ENCODE peak calls at places on chromosomes 3 and 15, in four cellular contexts. One of them, this sample, is unnamed.

GRCh38 chr3:157129782-157130137 is 30.2 kb downstream of the CCNL1 start:
- DNase-seq in heart left ventricle: no peak
- DNase-seq in CD4-positive, alpha-beta memory T cell: no peak
- DNase-seq in fibroblast of lung: peak
- DNase-seq in this sample: no peak

GRCh38 chr3:189119947-189120346 is 51.8 kb upstream of the TPRG1 start:
- DNase-seq in heart left ventricle: no peak
- DNase-seq in CD4-positive, alpha-beta memory T cell: no peak
- DNase-seq in fibroblast of lung: no peak
- DNase-seq in this sample: no peak

GRCh38 chr3:29406433-29406832 is 125.6 kb downstream of the RBMS3 start:
- DNase-seq in heart left ventricle: no peak
- DNase-seq in CD4-positive, alpha-beta memory T cell: no peak
- DNase-seq in fibroblast of lung: no peak
- DNase-seq in this sample: no peak

GRCh38 chr3:56930706-56931105 is 129.0 kb upstream of the ARHGEF3 start:
- DNase-seq in heart left ventricle: no peak
- DNase-seq in CD4-positive, alpha-beta memory T cell: no peak
- DNase-seq in fibroblast of lung: peak
- DNase-seq in this sample: no peak

GRCh38 chr3:196186661-196187573 is 24.3 kb downstream of the ZDHHC19 start:
- DNase-seq in heart left ventricle: no peak
- DNase-seq in CD4-positive, alpha-beta memory T cell: no peak
- DNase-seq in fibroblast of lung: no peak
- DNase-seq in this sample: peak

GRCh38 chr3:8443829-8444791 is 57.5 kb upstream of the LMCD1 start:
- DNase-seq in heart left ventricle: peak
- DNase-seq in CD4-positive, alpha-beta memory T cell: no peak
- DNase-seq in fibroblast of lung: peak
- DNase-seq in this sample: peak

GRCh38 chr3:21502631-21503030 is 248.4 kb downstream of the ZNF385D start:
- DNase-seq in heart left ventricle: no peak
- DNase-seq in CD4-positive, alpha-beta memory T cell: no peak
- DNase-seq in fibroblast of lung: no peak
- DNase-seq in this sample: no peak

GRCh38 chr3:100533176-100533575 is 40.8 kb downstream of the TMEM45A start:
- DNase-seq in heart left ventricle: no peak
- DNase-seq in CD4-positive, alpha-beta memory T cell: no peak
- DNase-seq in fibroblast of lung: no peak
- DNase-seq in this sample: no peak

GRCh38 chr15:36645106-36645505 is 65.7 kb downstream of the CDIN1 start:
- DNase-seq in heart left ventricle: no peak
- DNase-seq in CD4-positive, alpha-beta memory T cell: no peak
- DNase-seq in fibroblast of lung: no peak
- DNase-seq in this sample: no peak

GRCh38 chr3:136070334-136070733 is 104.8 kb downstream of the PPP2R3A start:
- DNase-seq in heart left ventricle: no peak
- DNase-seq in CD4-positive, alpha-beta memory T cell: no peak
- DNase-seq in fibroblast of lung: peak
- DNase-seq in this sample: no peak

DNA sequence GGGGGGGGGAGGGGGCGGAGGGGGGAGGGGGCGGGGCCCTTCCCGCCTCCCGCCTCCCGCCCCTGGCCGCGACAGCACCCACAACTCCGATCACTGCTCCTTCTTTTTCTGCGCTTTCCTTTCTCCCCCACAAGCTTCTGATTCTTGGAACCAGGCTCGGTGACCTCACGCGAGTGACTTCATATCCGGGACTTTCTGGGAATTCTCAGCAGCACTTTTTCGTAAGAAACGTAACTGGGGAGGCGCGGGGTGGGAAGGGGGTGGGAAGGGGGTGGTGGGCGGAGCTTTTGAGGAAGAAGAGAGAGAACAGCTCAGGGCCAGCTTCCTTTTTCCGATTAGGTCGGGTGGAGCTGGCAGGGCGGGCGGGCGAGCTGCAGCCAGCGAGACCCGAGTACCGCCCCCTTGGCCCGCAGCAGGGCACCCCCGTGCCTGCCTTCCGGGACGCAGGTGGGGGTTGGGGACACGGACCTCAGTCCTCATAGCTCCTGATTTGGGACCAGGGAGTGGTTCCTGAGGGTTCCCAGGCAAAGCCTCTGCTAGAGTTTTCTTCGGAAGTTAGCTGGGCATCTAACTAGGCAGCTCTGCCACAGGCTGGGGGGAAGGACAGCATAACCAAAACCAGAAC is 14.6 kb downstream of the XIRP1 start:
- DNase-seq in heart left ventricle: peak
- DNase-seq in CD4-positive, alpha-beta memory T cell: peak
- DNase-seq in fibroblast of lung: peak
- DNase-seq in this sample: peak
- H3K4me3 ChIP-seq in heart left ventricle: peak
- H3K4me3 ChIP-seq in CD4-positive, alpha-beta memory T cell: peak
- H3K4me3 ChIP-seq in fibroblast of lung: peak
- H3K4me3 ChIP-seq in this sample: peak

GRCh38 chr3:177352424-177352823 is 155.1 kb upstream of the TBL1XR1 start:
- DNase-seq in heart left ventricle: no peak
- DNase-seq in CD4-positive, alpha-beta memory T cell: no peak
- DNase-seq in fibroblast of lung: no peak
- DNase-seq in this sample: no peak
- H3K4me3 ChIP-seq in heart left ventricle: no peak
- H3K4me3 ChIP-seq in CD4-positive, alpha-beta memory T cell: no peak
- H3K4me3 ChIP-seq in fibroblast of lung: no peak
- H3K4me3 ChIP-seq in this sample: no peak

GRCh38 chr3:127383656-127384179 is 95.9 kb upstream of the PRR20G start:
- DNase-seq in heart left ventricle: no peak
- DNase-seq in CD4-positive, alpha-beta memory T cell: no peak
- DNase-seq in fibroblast of lung: no peak
- DNase-seq in this sample: no peak

GRCh38 chr3:127387119-127387518 is 99.3 kb upstream of the PRR20G start:
- DNase-seq in heart left ventricle: no peak
- DNase-seq in CD4-positive, alpha-beta memory T cell: no peak
- DNase-seq in fibroblast of lung: no peak
- DNase-seq in this sample: no peak

GRCh38 chr3:127386490-127386889 is 98.6 kb upstream of the PRR20G start:
- DNase-seq in heart left ventricle: no peak
- DNase-seq in CD4-positive, alpha-beta memory T cell: no peak
- DNase-seq in fibroblast of lung: no peak
- DNase-seq in this sample: no peak

GRCh38 chr3:127385540-127385870 is 97.7 kb upstream of the PRR20G start:
- DNase-seq in heart left ventricle: peak
- DNase-seq in CD4-positive, alpha-beta memory T cell: no peak
- DNase-seq in fibroblast of lung: no peak
- DNase-seq in this sample: no peak

GRCh38 chr3:127384717-127385539 is 97.1 kb upstream of the PRR20G start:
- DNase-seq in heart left ventricle: peak
- DNase-seq in CD4-positive, alpha-beta memory T cell: no peak
- DNase-seq in fibroblast of lung: no peak
- DNase-seq in this sample: no peak
- H3K4me3 ChIP-seq in heart left ventricle: no peak
- H3K4me3 ChIP-seq in CD4-positive, alpha-beta memory T cell: no peak
- H3K4me3 ChIP-seq in fibroblast of lung: no peak
- H3K4me3 ChIP-seq in this sample: no peak

GRCh38 chr15:29986946-29987345 is 95.8 kb upstream of the GOLGA8J start:
- DNase-seq in heart left ventricle: no peak
- DNase-seq in CD4-positive, alpha-beta memory T cell: no peak
- DNase-seq in fibroblast of lung: peak
- DNase-seq in this sample: no peak
- H3K4me3 ChIP-seq in heart left ventricle: no peak
- H3K4me3 ChIP-seq in CD4-positive, alpha-beta memory T cell: no peak
- H3K4me3 ChIP-seq in fibroblast of lung: no peak
- H3K4me3 ChIP-seq in this sample: no peak

GRCh38 chr15:101062471-101063171 is 143.5 kb downstream of the LRRK1 start:
- DNase-seq in heart left ventricle: no peak
- DNase-seq in CD4-positive, alpha-beta memory T cell: no peak
- DNase-seq in fibroblast of lung: no peak
- DNase-seq in this sample: no peak
- H3K4me3 ChIP-seq in heart left ventricle: no peak
- H3K4me3 ChIP-seq in CD4-positive, alpha-beta memory T cell: no peak
- H3K4me3 ChIP-seq in fibroblast of lung: no peak
- H3K4me3 ChIP-seq in this sample: no peak

GRCh38 chr15:41507820-41508290 is 5.8 kb downstream of the LTK start:
- DNase-seq in heart left ventricle: peak
- DNase-seq in CD4-positive, alpha-beta memory T cell: no peak
- DNase-seq in fibroblast of lung: no peak
- DNase-seq in this sample: no peak
- H3K4me3 ChIP-seq in heart left ventricle: no peak
- H3K4me3 ChIP-seq in CD4-positive, alpha-beta memory T cell: no peak
- H3K4me3 ChIP-seq in fibroblast of lung: no peak
- H3K4me3 ChIP-seq in this sample: no peak